ENCODE peak calls at places on chromosomes 11 and 22, in six cellular contexts. D is OCI-LY7, E is heart left ventricle, B is mesenchymal stem cell, Q is thoracic aorta, C is mesendoderm. Y is an unnamed sample.
A peak's percentile ranks its signal among the peaks of the same experiment; 100 is the strongest.

GRCh38 chr11:9462172-9462799 is 1.5 kb downstream of the ZNF143 start:
- DNase-seq in D (peak; percentile 26), E (no peak), B (peak; percentile 45), Q (no peak), C (peak; percentile 29), Y (no peak)

GRCh38 chr22:17368727-17369552 is at the start of gene CECR2:
- DNase-seq in D (peak; percentile 71), E (peak; percentile 58), B (peak; percentile 1), Q (no peak), C (peak; percentile 95), Y (peak; percentile 61)

GRCh38 chr11:77086521-77087472 is 15.8 kb upstream of the OMP start:
- DNase-seq in D (no peak), E (no peak), B (no peak), Q (no peak), C (peak; percentile 27), Y (no peak)

GRCh38 chr11:118618991-118619375 is 11.6 kb downstream of the PHLDB1 start:
- DNase-seq in D (no peak), E (peak; percentile 72), B (peak; percentile 90), Q (no peak), C (no peak), Y (peak; percentile 88)

GRCh38 chr11:94583885-94584500 is 16.8 kb downstream of the PIWIL4 start:
- DNase-seq in D (no peak), E (no peak), B (peak; percentile 2), Q (no peak), C (no peak), Y (no peak)

GRCh38 chr11:128848815-128849455 is 18.2 kb downstream of the KCNJ1 start:
- DNase-seq in D (peak; percentile 79), E (peak; percentile 50), B (peak; percentile 43), Q (no peak), C (peak; percentile 86), Y (no peak)

GRCh38 chr11:121722431-121723256 is 269.9 kb upstream of the SORL1-AS1 start:
- DNase-seq in D (no peak), E (peak; percentile 79), B (peak; percentile 65), Q (peak; percentile 74), C (peak; percentile 95), Y (peak; percentile 92)

GRCh38 chr11:69880803-69881445 is 61.7 kb upstream of the FGF3 start:
- DNase-seq in D (no peak), E (no peak), B (no peak), Q (no peak), C (no peak), Y (no peak)

GRCh38 chr11:15148181-15148580 is 33.5 kb downstream of the INSC start:
- DNase-seq in D (no peak), E (no peak), B (no peak), Q (no peak), C (no peak), Y (no peak)

GRCh38 chr11:46290598-46291309 is 13.3 kb downstream of the CREB3L1 start:
- DNase-seq in D (no peak), E (peak; percentile 72), B (peak; percentile 97), Q (no peak), C (peak; percentile 94), Y (no peak)

GRCh38 chr11:2933376-2934056 is 4.3 kb upstream of the PHLDA2 start:
- DNase-seq in D (no peak), E (peak; percentile 60), B (peak; percentile 89), Q (peak; percentile 65), C (peak; percentile 81), Y (peak; percentile 75)

GRCh38 chr11:75428989-75429640 is 3.9 kb downstream of the KLHL35 start:
- DNase-seq in D (no peak), E (no peak), B (no peak), Q (no peak), C (no peak), Y (no peak)

GRCh38 chr11:131688056-131688693 is 317.8 kb downstream of the NTM start:
- DNase-seq in D (peak; percentile 46), E (peak; percentile 41), B (peak; percentile 53), Q (no peak), C (peak; percentile 76), Y (peak; percentile 66)

GRCh38 chr11:64320556-64320955 is 2.6 kb downstream of the PRDX5 start:
- DNase-seq in D (no peak), E (no peak), B (no peak), Q (no peak), C (no peak), Y (no peak)

DNA sequence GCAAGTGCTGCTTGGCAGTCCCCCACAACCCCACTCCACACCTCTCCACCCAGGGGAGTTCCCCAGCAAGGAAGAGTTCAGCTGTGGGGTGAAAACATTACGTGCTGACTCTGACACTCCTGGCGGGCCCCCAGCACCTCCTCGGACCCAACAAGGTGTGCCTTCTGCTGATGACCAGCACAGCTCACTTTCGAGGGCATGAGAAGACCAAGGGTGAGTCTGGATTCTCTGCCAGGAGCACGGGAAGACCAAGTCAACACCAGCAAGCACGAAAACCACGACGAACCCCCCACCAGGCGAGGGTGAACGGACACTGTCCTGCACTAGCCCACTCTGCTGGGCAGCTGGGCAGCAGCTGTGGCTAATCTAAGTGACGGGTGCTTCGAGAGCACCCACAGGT is 1.4 kb downstream of the ALG12 start:
- DNase-seq in D (no peak), E (no peak), B (no peak), Q (no peak), C (no peak), Y (no peak)
- H3K4me3 ChIP-seq in D (peak overlapping the region; percentile 82), E (no peak overlapping the region), B (no peak overlapping the region), Q (no peak overlapping the region), C (no peak overlapping the region), Y (no peak overlapping the region)

GRCh38 chr11:134039726-134040385 is 29.0 kb upstream of the JAM3 start:
- DNase-seq in D (no peak), E (no peak), B (no peak), Q (no peak), C (no peak), Y (no peak)
- H3K4me1 ChIP-seq in D (no peaks in the 10 kb centered on the region), E (peaks cover 63% of the 10 kb centered on the region), B (peaks cover 13% of the 10 kb centered on the region), Q (peaks cover 28% of the 10 kb centered on the region), C (peaks cover 5% of the 10 kb centered on the region), Y (peaks cover 60% of the 10 kb centered on the region)

GRCh38 chr22:50678651-50679521 is 6.3 kb downstream of the SHANK3 start:
- DNase-seq in D (no peak), E (no peak), B (no peak), Q (no peak), C (no peak), Y (peak; percentile 43)

GRCh38 chr22:50678218-50678650 is 5.6 kb downstream of the SHANK3 start:
- DNase-seq in D (no peak), E (no peak), B (no peak), Q (no peak), C (no peak), Y (peak; percentile 34)

GRCh38 chr22:50676211-50676636 is 3.6 kb downstream of the SHANK3 start:
- DNase-seq in D (no peak), E (no peak), B (no peak), Q (no peak), C (no peak), Y (peak; percentile 18)

GRCh38 chr22:50676661-50677492 is 4.3 kb downstream of the SHANK3 start:
- DNase-seq in D (no peak), E (no peak), B (no peak), Q (no peak), C (no peak), Y (peak; percentile 47)

DNA sequence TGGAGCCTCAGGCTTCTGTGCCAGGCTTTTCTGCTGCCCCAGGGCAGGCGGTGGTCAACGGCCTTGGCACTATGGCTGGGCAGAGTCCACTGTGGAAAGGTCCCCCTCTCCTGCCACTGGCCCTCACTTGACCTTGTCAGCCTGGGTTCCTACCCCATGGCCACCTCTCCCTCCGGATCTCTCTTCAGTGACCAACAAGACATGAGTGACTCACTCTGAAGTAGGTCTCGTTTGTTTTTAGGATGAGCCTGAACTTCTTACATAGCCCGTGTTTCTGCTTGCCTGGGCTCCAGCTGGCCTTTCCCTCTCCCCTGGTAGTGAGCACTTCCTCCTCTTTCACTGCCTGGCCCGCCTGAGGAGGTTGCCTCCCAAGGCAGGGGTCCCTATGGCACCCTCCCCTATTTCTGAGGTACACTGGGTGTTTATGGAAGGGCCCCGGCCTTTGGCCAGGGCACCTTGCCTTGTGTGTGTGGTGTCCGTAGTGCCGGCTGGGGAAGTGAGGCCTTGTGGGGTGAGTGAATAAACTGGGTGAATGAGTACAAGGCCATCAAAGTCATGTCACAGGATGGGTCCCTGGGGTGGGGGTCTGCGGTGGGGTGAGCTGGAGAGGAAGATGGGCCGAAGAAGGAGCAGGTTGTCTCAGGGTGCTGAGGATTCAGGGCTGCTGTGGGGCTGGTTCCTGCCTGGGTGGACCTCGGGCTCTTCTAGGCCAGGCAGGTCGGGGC is 5.0 kb downstream of the SHANK3 start:
- DNase-seq in D (no peak), E (no peak), B (no peak), Q (no peak), C (no peak), Y (no peak)
- H3K4me3 ChIP-seq in D (no peak overlapping the region), E (peak overlapping the region; percentile 55), B (no peak overlapping the region), Q (no peak overlapping the region), C (no peak overlapping the region), Y (peak overlapping the region; percentile 56)

GRCh38 chr11:62677709-62678108 is 1.2 kb downstream of the UBXN1 start:
- DNase-seq in D (no peak), E (no peak), B (no peak), Q (no peak), C (no peak), Y (no peak)

GRCh38 chr11:62678770-62679696 is at the start of gene UBXN1:
- DNase-seq in D (peak; percentile 87), E (peak; percentile 94), B (peak; percentile 92), Q (peak; percentile 87), C (peak; percentile 90), Y (peak; percentile 96)

GRCh38 chr11:62677160-62677559 is 1.7 kb downstream of the UBXN1 start:
- DNase-seq in D (no peak), E (no peak), B (no peak), Q (no peak), C (no peak), Y (no peak)

GRCh38 chr11:62678433-62678769 is 472 bp downstream of the UBXN1 start:
- DNase-seq in D (no peak), E (no peak), B (no peak), Q (no peak), C (no peak), Y (no peak)

DNA sequence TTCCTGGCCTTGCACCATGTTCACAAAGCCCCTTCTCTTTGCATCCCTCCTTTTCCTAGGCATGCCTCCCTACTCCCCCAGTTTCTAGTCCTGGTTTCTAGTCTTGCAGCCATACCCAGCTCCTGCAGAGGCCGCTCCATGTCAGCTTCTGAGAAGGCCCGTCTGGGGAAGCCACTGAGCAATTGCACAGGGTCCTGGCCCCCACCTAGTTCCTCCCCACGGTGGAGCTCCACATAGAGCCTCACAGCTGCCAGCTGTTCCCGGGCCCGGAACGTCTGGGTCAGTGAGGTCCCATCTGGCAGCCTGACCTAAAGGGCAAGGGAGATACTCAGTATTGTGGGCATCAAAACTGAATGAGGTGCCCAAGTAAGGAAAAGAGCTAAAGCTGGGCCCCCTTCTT is 2.2 kb downstream of the UBXN1 start:
- DNase-seq in D (no peak), E (no peak), B (no peak), Q (no peak), C (no peak), Y (no peak)
- H3K4me1 ChIP-seq in D (peaks cover 51% of the 10 kb centered on the region), E (peaks cover 50% of the 10 kb centered on the region), B (peaks cover 15% of the 10 kb centered on the region), Q (peaks cover 34% of the 10 kb centered on the region), C (peaks cover 3% of the 10 kb centered on the region), Y (no peaks in the 10 kb centered on the region)